ENCODE peak calls at places on chromosomes 7 and 10, in ten cellular contexts. D, L, N, G, T, P, C, S, B and J are unnamed samples.

GRCh38 chr7:153327683-153328082 is 568.1 kb downstream of the ACTR3B start:
- DNase-seq in D (no peak), L (no peak), N (no peak), G (no peak), T (no peak), P (no peak), C (no peak), S (no peak), B (no peak), J (no peak)

GRCh38 chr10:86953747-86954680 is 3.4 kb downstream of the MMRN2 start:
- DNase-seq in D (peak), L (peak), N (peak), G (peak), T (no peak), P (no peak), C (no peak), S (no peak), B (peak), J (no peak)

GRCh38 chr7:91434821-91435220 is 170.6 kb downstream of the FZD1 start:
- DNase-seq in D (no peak), L (no peak), N (no peak), G (no peak), T (no peak), P (no peak), C (no peak), S (no peak), B (no peak), J (no peak)

GRCh38 chr10:79982861-79983260 is 34.0 kb upstream of the SFTPD start:
- DNase-seq in D (no peak), L (no peak), N (no peak), G (no peak), T (no peak), P (no peak), C (no peak), S (no peak), B (no peak), J (no peak)

GRCh38 chr7:140061607-140061930 is 1.2 kb downstream of the PARP12 start:
- DNase-seq in D (no peak), L (no peak), N (no peak), G (no peak), T (no peak), P (no peak), C (no peak), S (no peak), B (peak), J (no peak)

GRCh38 chr10:12700557-12700874 is 301.0 kb downstream of the CCDC3 start:
- DNase-seq in D (no peak), L (no peak), N (no peak), G (no peak), T (no peak), P (no peak), C (no peak), S (no peak), B (no peak), J (no peak)

GRCh38 chr7:83655951-83656556 is 7.1 kb upstream of the SEMA3E start:
- DNase-seq in D (peak), L (no peak), N (no peak), G (peak), T (peak), P (no peak), C (peak), S (peak), B (peak), J (no peak)

GRCh38 chr7:29228289-29229011 is 33.9 kb downstream of the CHN2 start:
- DNase-seq in D (no peak), L (no peak), N (no peak), G (no peak), T (no peak), P (no peak), C (no peak), S (no peak), B (no peak), J (no peak)

GRCh38 chr7:27113991-27114866 is 11.7 kb upstream of the HOXA2 start:
- DNase-seq in D (peak), L (peak), N (peak), G (no peak), T (peak), P (no peak), C (peak), S (no peak), B (no peak), J (no peak)

GRCh38 chr7:74372060-74372408 is 81.7 kb upstream of the GTF2IRD1 start:
- DNase-seq in D (no peak), L (no peak), N (no peak), G (no peak), T (no peak), P (no peak), C (no peak), S (no peak), B (no peak), J (no peak)

GRCh38 chr10:73648975-73649829 is 6.6 kb downstream of the SYNPO2L start:
- DNase-seq in D (no peak), L (no peak), N (no peak), G (no peak), T (peak), P (no peak), C (no peak), S (no peak), B (peak), J (no peak)

GRCh38 chr10:51031995-51032394 is 42.3 kb upstream of the PRKG1 start:
- DNase-seq in D (no peak), L (no peak), N (no peak), G (peak), T (no peak), P (no peak), C (no peak), S (no peak), B (no peak), J (no peak)
- TF ChIP-seq CTCF in D (no peak), L (peak), N (no peak), G (no peak), T (no peak), P (no peak), C (no peak), S (no peak), B (no peak), J (no peak)

GRCh38 chr7:20343211-20343610 is 12.5 kb downstream of the ITGB8 start:
- DNase-seq in D (no peak), L (no peak), N (no peak), G (peak), T (no peak), P (no peak), C (no peak), S (no peak), B (peak), J (no peak)
- TF ChIP-seq CTCF in D (no peak), L (no peak), N (no peak), G (no peak), T (no peak), P (no peak), C (no peak), S (no peak), B (no peak), J (peak)

DNA sequence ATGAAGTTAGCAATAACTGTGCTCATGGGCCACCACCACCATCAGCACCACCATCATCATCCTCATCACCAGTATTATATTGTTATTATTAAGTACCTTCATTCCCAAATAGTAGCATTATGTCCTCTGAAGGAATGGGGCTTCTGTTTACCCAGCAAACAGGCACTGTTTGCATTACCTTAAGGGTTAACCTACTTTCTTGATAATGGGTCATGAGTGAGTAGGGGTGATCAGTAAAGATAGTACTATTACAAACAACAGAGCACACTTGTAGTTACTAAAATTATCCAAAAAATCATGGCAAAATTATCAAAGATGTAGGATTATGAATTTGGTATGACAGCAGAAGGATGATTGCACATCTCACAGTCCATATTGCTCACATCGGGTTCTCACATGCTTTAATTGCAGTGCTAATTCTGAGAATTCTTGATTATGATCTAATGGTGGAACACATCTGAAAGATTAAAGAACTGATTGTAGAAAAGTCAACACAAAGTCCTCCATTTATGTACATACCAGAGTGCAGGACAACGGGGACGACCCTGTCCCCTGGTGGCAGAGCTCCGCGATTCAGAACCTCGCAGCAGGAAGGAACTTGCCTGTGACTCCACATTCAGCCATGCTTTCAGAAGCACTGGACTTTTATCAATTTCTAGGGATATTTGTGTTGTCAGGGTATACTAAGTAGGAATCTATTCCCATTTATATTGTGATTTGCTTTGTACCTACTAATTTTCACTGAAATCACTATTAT is 31.0 kb downstream of the PDE1C start:
- DNase-seq in D (no peak), L (no peak), N (no peak), G (peak), T (no peak), P (no peak), C (no peak), S (no peak), B (no peak), J (no peak)
- TF ChIP-seq CTCF in D (no peak), L (no peak), N (no peak), G (no peak), T (no peak), P (no peak), C (no peak), S (no peak), B (no peak), J (peak)

DNA sequence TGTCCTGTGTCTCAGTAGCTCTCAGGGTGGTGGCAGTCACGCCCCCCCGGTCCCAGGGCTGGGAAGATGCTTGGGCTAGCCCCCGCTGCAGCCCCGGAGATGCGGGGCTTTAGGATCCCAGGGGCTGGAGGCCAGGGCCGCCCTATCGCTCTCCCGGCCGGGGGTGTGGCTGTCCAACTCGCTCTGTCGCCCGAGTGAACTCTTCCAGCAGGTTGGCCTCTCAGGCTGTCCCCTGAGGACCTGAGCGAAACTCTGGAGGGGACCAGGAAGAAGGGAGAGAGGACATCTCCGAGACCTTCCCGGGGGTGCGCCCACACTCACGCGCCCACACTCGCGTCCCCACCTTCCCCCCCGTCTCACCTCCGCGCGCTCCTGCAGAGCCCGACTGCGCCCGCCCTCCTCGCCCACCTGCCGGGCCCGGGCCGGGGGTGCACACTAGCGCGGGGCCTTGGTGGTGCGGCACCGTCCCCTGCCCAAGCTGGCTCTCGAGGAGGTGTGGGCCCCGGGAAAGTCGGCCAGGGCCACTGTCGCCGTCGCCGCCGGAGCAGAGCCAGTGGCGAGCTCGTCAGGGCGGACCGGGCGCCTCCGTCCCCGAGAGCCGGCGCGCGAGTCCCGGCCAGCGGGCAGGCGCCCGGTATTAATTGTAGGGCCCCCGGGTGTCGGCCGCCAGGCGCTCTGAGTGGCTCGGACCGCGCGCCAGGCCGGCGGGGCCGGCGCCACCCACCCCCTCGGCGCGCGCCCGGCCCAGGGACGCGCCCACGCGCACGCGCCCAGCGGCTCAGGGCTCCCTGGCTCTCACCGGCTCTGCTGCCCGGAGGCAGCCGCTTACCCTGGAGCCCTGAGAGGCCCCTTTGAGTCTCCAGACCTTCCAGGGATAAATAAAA is 101.8 kb upstream of the SVIL start:
- DNase-seq in D (peak), L (peak), N (peak), G (peak), T (peak), P (no peak), C (peak), S (peak), B (peak), J (peak)
- TF ChIP-seq CTCF in D (no peak), L (no peak), N (peak), G (no peak), T (no peak), P (no peak), C (no peak), S (no peak), B (no peak), J (no peak)

GRCh38 chr10:78165617-78166016 is 132.0 kb downstream of the RPS24 start:
- DNase-seq in D (no peak), L (no peak), N (no peak), G (peak), T (no peak), P (no peak), C (no peak), S (no peak), B (no peak), J (no peak)
- TF ChIP-seq CTCF in D (no peak), L (no peak), N (no peak), G (no peak), T (no peak), P (no peak), C (no peak), S (no peak), B (no peak), J (peak)

DNA sequence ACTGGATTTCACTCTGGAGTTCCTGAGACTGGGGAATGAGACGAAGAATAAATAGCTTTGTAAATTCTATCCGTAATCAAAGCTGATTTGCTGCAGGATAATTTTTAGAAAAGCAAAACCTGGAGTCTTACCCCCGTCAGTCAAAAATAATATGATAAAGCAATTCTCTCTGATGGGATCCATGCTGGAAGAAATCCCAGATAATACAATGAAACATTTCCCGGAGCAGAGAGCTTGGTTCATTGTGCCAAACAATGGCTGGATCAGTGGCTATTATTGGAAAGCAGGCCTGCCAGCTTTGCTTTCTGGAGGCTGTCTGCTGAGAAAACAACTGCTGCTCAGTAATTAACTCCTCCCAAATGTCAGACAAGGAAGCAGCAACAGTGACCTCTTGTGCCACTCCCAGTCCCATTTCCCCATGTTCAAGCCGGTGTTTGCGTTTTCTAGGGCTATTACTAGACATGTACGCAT is 609.4 kb upstream of the PCDH15 start:
- DNase-seq in D (no peak), L (no peak), N (no peak), G (peak), T (no peak), P (no peak), C (peak), S (no peak), B (no peak), J (no peak)
- TF ChIP-seq CTCF in D (no peak), L (no peak), N (no peak), G (no peak), T (no peak), P (no peak), C (no peak), S (no peak), B (peak), J (no peak)

DNA sequence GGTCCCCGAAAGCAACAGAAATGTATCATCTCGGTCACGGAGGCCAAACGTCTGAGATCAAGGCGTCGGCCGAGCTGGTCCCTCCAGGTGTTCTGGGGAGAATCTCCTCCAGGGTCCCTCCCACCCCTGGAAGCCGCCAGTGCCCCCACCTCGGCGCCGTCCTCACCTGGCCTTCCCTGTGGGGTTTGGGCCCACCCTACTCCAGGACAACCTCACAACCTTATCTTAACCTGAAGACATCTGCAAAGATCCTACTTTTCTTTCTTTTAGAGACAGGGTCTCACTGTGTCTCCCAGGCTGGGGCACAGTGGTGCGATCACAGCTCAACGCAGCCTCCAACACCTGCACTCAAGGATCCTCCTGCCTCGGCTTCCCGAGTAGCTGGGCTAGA is 33.4 kb downstream of the ADAP1 start:
- DNase-seq in D (peak), L (peak), N (no peak), G (peak), T (no peak), P (no peak), C (no peak), S (no peak), B (no peak), J (no peak)
- TF ChIP-seq CTCF in D (no peak), L (no peak), N (no peak), G (no peak), T (no peak), P (no peak), C (no peak), S (no peak), B (no peak), J (no peak)

GRCh38 chr10:18164093-18164492 is 23.9 kb downstream of the CACNB2 start:
- DNase-seq in D (no peak), L (no peak), N (no peak), G (no peak), T (no peak), P (no peak), C (no peak), S (no peak), B (peak), J (no peak)
- TF ChIP-seq CTCF in D (no peak), L (no peak), N (no peak), G (no peak), T (no peak), P (no peak), C (no peak), S (no peak), B (no peak), J (no peak)

GRCh38 chr10:119206603-119207366 is 586 bp upstream of the GRK5 start:
- DNase-seq in D (peak), L (peak), N (peak), G (peak), T (peak), P (peak), C (peak), S (peak), B (peak), J (peak)
- TF ChIP-seq CTCF in D (peak), L (peak), N (peak), G (peak), T (peak), P (peak), C (peak), S (peak), B (peak), J (peak)